ENCODE peak calls at places on chromosomes 11 and 22, in eight cellular contexts. One of them, this sample, is unnamed.

GRCh38 chr22:41816241-41816640 is 15.8 kb downstream of the CCDC134 start:
- DNase-seq in OCI-LY7: no peak
- DNase-seq in CD8-positive, alpha-beta T cell: no peak
- DNase-seq in left lung: no peak
- DNase-seq in heart left ventricle: no peak
- DNase-seq in thyroid gland: no peak
- DNase-seq in uterus: no peak
- DNase-seq in SK-N-SH: no peak
- DNase-seq in this sample: no peak

GRCh38 chr11:61445535-61445934 is 15.6 kb downstream of the SDHAF2 start:
- DNase-seq in OCI-LY7: no peak
- DNase-seq in CD8-positive, alpha-beta T cell: no peak
- DNase-seq in left lung: no peak
- DNase-seq in heart left ventricle: no peak
- DNase-seq in thyroid gland: no peak
- DNase-seq in uterus: no peak
- DNase-seq in SK-N-SH: no peak
- DNase-seq in this sample: no peak

GRCh38 chr22:21972293-21972779 is 10.3 kb downstream of the TOP3B start:
- DNase-seq in OCI-LY7: peak
- DNase-seq in CD8-positive, alpha-beta T cell: peak
- DNase-seq in left lung: no peak
- DNase-seq in heart left ventricle: no peak
- DNase-seq in thyroid gland: no peak
- DNase-seq in uterus: no peak
- DNase-seq in SK-N-SH: peak
- DNase-seq in this sample: no peak

GRCh38 chr11:1561266-1561665 is 10.8 kb downstream of the DUSP8 start:
- DNase-seq in OCI-LY7: no peak
- DNase-seq in CD8-positive, alpha-beta T cell: no peak
- DNase-seq in left lung: no peak
- DNase-seq in heart left ventricle: no peak
- DNase-seq in thyroid gland: no peak
- DNase-seq in uterus: no peak
- DNase-seq in SK-N-SH: peak
- DNase-seq in this sample: no peak

GRCh38 chr11:21948876-21949275 is 244.0 kb upstream of the ANO5 start:
- DNase-seq in OCI-LY7: no peak
- DNase-seq in CD8-positive, alpha-beta T cell: no peak
- DNase-seq in left lung: no peak
- DNase-seq in heart left ventricle: no peak
- DNase-seq in thyroid gland: no peak
- DNase-seq in uterus: no peak
- DNase-seq in SK-N-SH: no peak
- DNase-seq in this sample: no peak

GRCh38 chr11:46378811-46379482 is 2.5 kb upstream of the MDK start:
- DNase-seq in OCI-LY7: no peak
- DNase-seq in CD8-positive, alpha-beta T cell: peak
- DNase-seq in left lung: no peak
- DNase-seq in heart left ventricle: no peak
- DNase-seq in thyroid gland: no peak
- DNase-seq in uterus: no peak
- DNase-seq in SK-N-SH: no peak
- DNase-seq in this sample: no peak

GRCh38 chr11:63907808-63908530 is 9.0 kb downstream of the RCOR2 start:
- DNase-seq in OCI-LY7: no peak
- DNase-seq in CD8-positive, alpha-beta T cell: no peak
- DNase-seq in left lung: no peak
- DNase-seq in heart left ventricle: no peak
- DNase-seq in thyroid gland: peak
- DNase-seq in uterus: peak
- DNase-seq in SK-N-SH: no peak
- DNase-seq in this sample: no peak

GRCh38 chr11:114017723-114018122 is 41.8 kb upstream of the ZBTB16 start:
- DNase-seq in OCI-LY7: no peak
- DNase-seq in CD8-positive, alpha-beta T cell: no peak
- DNase-seq in left lung: no peak
- DNase-seq in heart left ventricle: no peak
- DNase-seq in thyroid gland: no peak
- DNase-seq in uterus: no peak
- DNase-seq in SK-N-SH: no peak
- DNase-seq in this sample: no peak

GRCh38 chr11:122440783-122441701 is 214.5 kb upstream of the UBASH3B start:
- DNase-seq in OCI-LY7: no peak
- DNase-seq in CD8-positive, alpha-beta T cell: no peak
- DNase-seq in left lung: no peak
- DNase-seq in heart left ventricle: peak
- DNase-seq in thyroid gland: peak
- DNase-seq in uterus: peak
- DNase-seq in SK-N-SH: peak
- DNase-seq in this sample: peak

GRCh38 chr11:116830184-116830912 is 641 bp downstream of the APOC3 start:
- DNase-seq in OCI-LY7: no peak
- DNase-seq in CD8-positive, alpha-beta T cell: no peak
- DNase-seq in left lung: no peak
- DNase-seq in heart left ventricle: no peak
- DNase-seq in thyroid gland: no peak
- DNase-seq in uterus: no peak
- DNase-seq in SK-N-SH: no peak
- DNase-seq in this sample: no peak

GRCh38 chr11:67379061-67380058 is 6.0 kb upstream of the CLCF1 start:
- DNase-seq in OCI-LY7: no peak
- DNase-seq in CD8-positive, alpha-beta T cell: no peak
- DNase-seq in left lung: no peak
- DNase-seq in heart left ventricle: no peak
- DNase-seq in thyroid gland: no peak
- DNase-seq in uterus: peak
- DNase-seq in SK-N-SH: no peak
- DNase-seq in this sample: no peak

GRCh38 chr11:10331548-10332289 is 26.8 kb downstream of the ADM start:
- DNase-seq in OCI-LY7: no peak
- DNase-seq in CD8-positive, alpha-beta T cell: no peak
- DNase-seq in left lung: no peak
- DNase-seq in heart left ventricle: no peak
- DNase-seq in thyroid gland: no peak
- DNase-seq in uterus: no peak
- DNase-seq in SK-N-SH: no peak
- DNase-seq in this sample: no peak

GRCh38 chr11:8834379-8834778 is 76.6 kb upstream of the AKIP1 start:
- DNase-seq in OCI-LY7: no peak
- DNase-seq in CD8-positive, alpha-beta T cell: no peak
- DNase-seq in left lung: no peak
- DNase-seq in heart left ventricle: no peak
- DNase-seq in thyroid gland: no peak
- DNase-seq in uterus: no peak
- DNase-seq in SK-N-SH: no peak
- DNase-seq in this sample: no peak

GRCh38 chr11:120335596-120335927 is 651 bp upstream of the ARHGEF12 start:
- DNase-seq in OCI-LY7: no peak
- DNase-seq in CD8-positive, alpha-beta T cell: no peak
- DNase-seq in left lung: no peak
- DNase-seq in heart left ventricle: no peak
- DNase-seq in thyroid gland: peak
- DNase-seq in uterus: no peak
- DNase-seq in SK-N-SH: no peak
- DNase-seq in this sample: no peak

GRCh38 chr11:123431619-123432018 is 1.6 kb downstream of the GRAMD1B start:
- DNase-seq in OCI-LY7: no peak
- DNase-seq in CD8-positive, alpha-beta T cell: no peak
- DNase-seq in left lung: no peak
- DNase-seq in heart left ventricle: no peak
- DNase-seq in thyroid gland: no peak
- DNase-seq in uterus: no peak
- DNase-seq in SK-N-SH: no peak
- DNase-seq in this sample: no peak

GRCh38 chr11:122741613-122742012 is 86.1 kb downstream of the UBASH3B start:
- DNase-seq in OCI-LY7: no peak
- DNase-seq in CD8-positive, alpha-beta T cell: no peak
- DNase-seq in left lung: peak
- DNase-seq in heart left ventricle: peak
- DNase-seq in thyroid gland: peak
- DNase-seq in uterus: peak
- DNase-seq in SK-N-SH: no peak
- DNase-seq in this sample: peak

GRCh38 chr11:7442588-7443215 is 42.6 kb upstream of the OLFML1 start:
- DNase-seq in OCI-LY7: peak
- DNase-seq in CD8-positive, alpha-beta T cell: peak
- DNase-seq in left lung: peak
- DNase-seq in heart left ventricle: peak
- DNase-seq in thyroid gland: peak
- DNase-seq in uterus: peak
- DNase-seq in SK-N-SH: peak
- DNase-seq in this sample: peak

GRCh38 chr11:114166897-114167323 is 107.4 kb downstream of the ZBTB16 start:
- DNase-seq in OCI-LY7: peak
- DNase-seq in CD8-positive, alpha-beta T cell: no peak
- DNase-seq in left lung: no peak
- DNase-seq in heart left ventricle: no peak
- DNase-seq in thyroid gland: peak
- DNase-seq in uterus: peak
- DNase-seq in SK-N-SH: no peak
- DNase-seq in this sample: no peak

GRCh38 chr11:3202759-3203158 is 15.9 kb downstream of the MRGPRG start:
- DNase-seq in OCI-LY7: no peak
- DNase-seq in CD8-positive, alpha-beta T cell: no peak
- DNase-seq in left lung: peak
- DNase-seq in heart left ventricle: no peak
- DNase-seq in thyroid gland: no peak
- DNase-seq in uterus: no peak
- DNase-seq in SK-N-SH: peak
- DNase-seq in this sample: no peak

GRCh38 chr11:111302298-111302697 is 4.0 kb downstream of the POU2AF3 start:
- DNase-seq in OCI-LY7: peak
- DNase-seq in CD8-positive, alpha-beta T cell: no peak
- DNase-seq in left lung: peak
- DNase-seq in heart left ventricle: no peak
- DNase-seq in thyroid gland: peak
- DNase-seq in uterus: no peak
- DNase-seq in SK-N-SH: no peak
- DNase-seq in this sample: no peak
- H3K27ac ChIP-seq in OCI-LY7: no peak
- H3K27ac ChIP-seq in CD8-positive, alpha-beta T cell: no peak
- H3K27ac ChIP-seq in left lung: peak
- H3K27ac ChIP-seq in heart left ventricle: no peak
- H3K27ac ChIP-seq in thyroid gland: peak
- H3K27ac ChIP-seq in uterus: peak
- H3K27ac ChIP-seq in SK-N-SH: no peak
- H3K27ac ChIP-seq in this sample: no peak

DNA sequence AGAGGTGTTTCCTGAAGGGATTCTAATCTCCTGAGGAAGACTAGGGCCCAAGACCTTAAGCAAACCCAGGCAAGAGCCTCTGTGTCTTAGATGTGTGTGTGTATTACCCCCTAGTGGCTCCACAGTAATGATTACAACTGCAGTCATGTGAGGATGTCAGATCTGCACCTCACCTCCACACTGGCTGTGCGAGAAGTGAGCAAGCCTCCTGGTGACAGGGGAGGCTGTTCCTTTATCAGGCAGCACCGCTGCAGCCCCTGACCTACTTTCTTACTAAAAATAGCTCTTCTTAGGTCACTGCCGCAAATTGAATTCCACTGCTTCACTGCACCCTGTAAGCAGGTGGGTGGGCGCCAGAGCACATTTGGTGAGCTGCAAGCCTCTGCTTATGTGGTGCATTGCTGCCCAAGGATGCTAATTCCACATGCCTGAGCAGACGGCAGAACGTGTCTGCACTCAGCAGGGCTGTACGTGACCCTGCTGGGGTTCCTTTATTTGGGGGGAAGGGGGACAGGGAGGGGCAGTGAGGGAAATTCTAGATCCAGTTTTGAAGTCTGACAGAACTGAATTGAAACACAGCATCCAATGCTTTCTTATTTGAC is 112.4 kb downstream of the KCNC1 start:
- DNase-seq in OCI-LY7: peak
- DNase-seq in CD8-positive, alpha-beta T cell: no peak
- DNase-seq in left lung: no peak
- DNase-seq in heart left ventricle: peak
- DNase-seq in thyroid gland: peak
- DNase-seq in uterus: no peak
- DNase-seq in SK-N-SH: no peak
- DNase-seq in this sample: no peak
- TF ChIP-seq CTCF in OCI-LY7: peak
- TF ChIP-seq CTCF in CD8-positive, alpha-beta T cell: no peak
- TF ChIP-seq CTCF in left lung: no peak
- TF ChIP-seq CTCF in heart left ventricle: no peak
- TF ChIP-seq CTCF in thyroid gland: no peak
- TF ChIP-seq CTCF in uterus: no peak
- TF ChIP-seq CTCF in SK-N-SH: peak
- TF ChIP-seq CTCF in this sample: no peak

DNA sequence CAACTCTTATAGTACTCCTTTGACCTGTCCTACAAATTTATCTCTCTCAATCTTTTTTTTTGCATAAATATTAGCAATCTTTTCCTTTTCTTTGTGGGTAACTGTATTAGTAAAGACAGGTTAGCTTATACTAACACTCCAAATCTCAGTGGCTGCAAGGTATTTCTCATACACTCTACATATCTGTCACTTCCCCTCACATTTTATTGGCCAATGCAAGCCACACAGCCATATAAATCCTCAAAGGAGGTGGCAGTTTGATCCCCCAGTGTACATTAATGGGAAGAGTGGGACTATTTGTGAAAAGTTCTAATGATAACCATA is 42.6 kb upstream of the EED start:
- DNase-seq in OCI-LY7: peak
- DNase-seq in CD8-positive, alpha-beta T cell: no peak
- DNase-seq in left lung: no peak
- DNase-seq in heart left ventricle: no peak
- DNase-seq in thyroid gland: no peak
- DNase-seq in uterus: no peak
- DNase-seq in SK-N-SH: no peak
- DNase-seq in this sample: no peak
- H3K4me3 ChIP-seq in OCI-LY7: peak
- H3K4me3 ChIP-seq in CD8-positive, alpha-beta T cell: peak
- H3K4me3 ChIP-seq in left lung: peak
- H3K4me3 ChIP-seq in heart left ventricle: peak
- H3K4me3 ChIP-seq in thyroid gland: no peak
- H3K4me3 ChIP-seq in uterus: peak
- H3K4me3 ChIP-seq in SK-N-SH: no peak
- H3K4me3 ChIP-seq in this sample: peak

GRCh38 chr11:58730507-58731089 is 1.1 kb downstream of the GLYAT start:
- DNase-seq in OCI-LY7: no peak
- DNase-seq in CD8-positive, alpha-beta T cell: no peak
- DNase-seq in left lung: no peak
- DNase-seq in heart left ventricle: no peak
- DNase-seq in thyroid gland: no peak
- DNase-seq in uterus: no peak
- DNase-seq in SK-N-SH: no peak
- DNase-seq in this sample: no peak

GRCh38 chr11:58731819-58732218 is at the start of gene GLYAT:
- DNase-seq in OCI-LY7: no peak
- DNase-seq in CD8-positive, alpha-beta T cell: no peak
- DNase-seq in left lung: no peak
- DNase-seq in heart left ventricle: no peak
- DNase-seq in thyroid gland: peak
- DNase-seq in uterus: no peak
- DNase-seq in SK-N-SH: no peak
- DNase-seq in this sample: no peak

GRCh38 chr11:58727415-58727797 is 4.3 kb downstream of the GLYAT start:
- DNase-seq in OCI-LY7: no peak
- DNase-seq in CD8-positive, alpha-beta T cell: peak
- DNase-seq in left lung: no peak
- DNase-seq in heart left ventricle: no peak
- DNase-seq in thyroid gland: no peak
- DNase-seq in uterus: no peak
- DNase-seq in SK-N-SH: no peak
- DNase-seq in this sample: no peak

GRCh38 chr11:58726594-58727414 is 4.9 kb downstream of the GLYAT start:
- DNase-seq in OCI-LY7: no peak
- DNase-seq in CD8-positive, alpha-beta T cell: peak
- DNase-seq in left lung: no peak
- DNase-seq in heart left ventricle: no peak
- DNase-seq in thyroid gland: no peak
- DNase-seq in uterus: no peak
- DNase-seq in SK-N-SH: peak
- DNase-seq in this sample: no peak
- H3K27ac ChIP-seq in OCI-LY7: no peak
- H3K27ac ChIP-seq in CD8-positive, alpha-beta T cell: peak
- H3K27ac ChIP-seq in left lung: no peak
- H3K27ac ChIP-seq in heart left ventricle: no peak
- H3K27ac ChIP-seq in thyroid gland: no peak
- H3K27ac ChIP-seq in uterus: no peak
- H3K27ac ChIP-seq in SK-N-SH: no peak
- H3K27ac ChIP-seq in this sample: no peak